ENCODE peak calls at places on chromosomes 3 and 15, in seven cellular contexts. One of them, this sample, is unnamed.

GRCh38 chr3:168117059-168117458 is 21.3 kb upstream of the GOLIM4 start:
- DNase-seq in globus pallidus: no peak
- DNase-seq in activated naive CD4-positive, alpha-beta T cell: no peak
- DNase-seq in thoracic aorta: no peak
- DNase-seq in ACHN: no peak
- DNase-seq in NCI-H1436: no peak
- DNase-seq in stimulated activated CD4-positive, alpha-beta T cell treated with anti-CD3 and anti-CD28 coated beads, TNF-alpha, amount 100 ng/mL, for 1 hour: no peak
- DNase-seq in this sample: no peak

GRCh38 chr3:170731281-170731680 is 138.7 kb downstream of the RPL22L1 start:
- DNase-seq in ACHN: no peak
- DNase-seq in NCI-H1436: no peak
- DNase-seq in thoracic aorta: no peak
- DNase-seq in activated naive CD4-positive, alpha-beta T cell: no peak
- DNase-seq in stimulated activated CD4-positive, alpha-beta T cell treated with anti-CD3 and anti-CD28 coated beads, TNF-alpha, amount 100 ng/mL, for 1 hour: no peak
- DNase-seq in globus pallidus: no peak
- DNase-seq in this sample: no peak

GRCh38 chr3:179071569-179072397 is at the start of gene ZMAT3:
- DNase-seq in NCI-H1436: peak; percentile 74
- DNase-seq in activated naive CD4-positive, alpha-beta T cell: peak; percentile 61
- DNase-seq in ACHN: peak; percentile 79
- DNase-seq in stimulated activated CD4-positive, alpha-beta T cell treated with anti-CD3 and anti-CD28 coated beads, TNF-alpha, amount 100 ng/mL, for 1 hour: peak; percentile 76
- DNase-seq in thoracic aorta: peak; percentile 61
- DNase-seq in globus pallidus: peak; percentile 89
- DNase-seq in this sample: peak; percentile 92

GRCh38 chr3:120162400-120162799 is 68.2 kb upstream of the GSK3B start:
- DNase-seq in thoracic aorta: no peak
- DNase-seq in globus pallidus: no peak
- DNase-seq in activated naive CD4-positive, alpha-beta T cell: no peak
- DNase-seq in NCI-H1436: no peak
- DNase-seq in stimulated activated CD4-positive, alpha-beta T cell treated with anti-CD3 and anti-CD28 coated beads, TNF-alpha, amount 100 ng/mL, for 1 hour: no peak
- DNase-seq in ACHN: no peak
- DNase-seq in this sample: no peak

GRCh38 chr15:64807051-64807749 is 18.2 kb downstream of the PIF1 start:
- DNase-seq in thoracic aorta: no peak
- DNase-seq in ACHN: no peak
- DNase-seq in globus pallidus: no peak
- DNase-seq in stimulated activated CD4-positive, alpha-beta T cell treated with anti-CD3 and anti-CD28 coated beads, TNF-alpha, amount 100 ng/mL, for 1 hour: no peak
- DNase-seq in activated naive CD4-positive, alpha-beta T cell: no peak
- DNase-seq in NCI-H1436: no peak
- DNase-seq in this sample: no peak

GRCh38 chr3:139745831-139746230 is 68.1 kb upstream of the NMNAT3 start:
- DNase-seq in NCI-H1436: no peak
- DNase-seq in globus pallidus: no peak
- DNase-seq in stimulated activated CD4-positive, alpha-beta T cell treated with anti-CD3 and anti-CD28 coated beads, TNF-alpha, amount 100 ng/mL, for 1 hour: no peak
- DNase-seq in ACHN: peak; percentile 60
- DNase-seq in thoracic aorta: no peak
- DNase-seq in activated naive CD4-positive, alpha-beta T cell: no peak
- DNase-seq in this sample: no peak

GRCh38 chr3:57064615-57065014 is 4.2 kb downstream of the SPATA12 start:
- DNase-seq in ACHN: no peak
- DNase-seq in NCI-H1436: no peak
- DNase-seq in activated naive CD4-positive, alpha-beta T cell: no peak
- DNase-seq in globus pallidus: no peak
- DNase-seq in thoracic aorta: no peak
- DNase-seq in stimulated activated CD4-positive, alpha-beta T cell treated with anti-CD3 and anti-CD28 coated beads, TNF-alpha, amount 100 ng/mL, for 1 hour: no peak
- DNase-seq in this sample: no peak

GRCh38 chr3:98645039-98645438 is 51.6 kb upstream of the CPOX start:
- DNase-seq in activated naive CD4-positive, alpha-beta T cell: no peak
- DNase-seq in globus pallidus: no peak
- DNase-seq in stimulated activated CD4-positive, alpha-beta T cell treated with anti-CD3 and anti-CD28 coated beads, TNF-alpha, amount 100 ng/mL, for 1 hour: no peak
- DNase-seq in thoracic aorta: no peak
- DNase-seq in ACHN: no peak
- DNase-seq in NCI-H1436: no peak
- DNase-seq in this sample: no peak

GRCh38 chr15:29925227-29926082 is 103.2 kb upstream of the TJP1 start:
- DNase-seq in stimulated activated CD4-positive, alpha-beta T cell treated with anti-CD3 and anti-CD28 coated beads, TNF-alpha, amount 100 ng/mL, for 1 hour: peak; percentile 13
- DNase-seq in NCI-H1436: no peak
- DNase-seq in globus pallidus: peak; percentile 72
- DNase-seq in activated naive CD4-positive, alpha-beta T cell: no peak
- DNase-seq in thoracic aorta: no peak
- DNase-seq in ACHN: peak; percentile 86
- DNase-seq in this sample: no peak

GRCh38 chr15:77702211-77702957 is 69.7 kb upstream of the LINGO1 start:
- DNase-seq in stimulated activated CD4-positive, alpha-beta T cell treated with anti-CD3 and anti-CD28 coated beads, TNF-alpha, amount 100 ng/mL, for 1 hour: no peak
- DNase-seq in ACHN: peak; percentile 35
- DNase-seq in NCI-H1436: no peak
- DNase-seq in globus pallidus: no peak
- DNase-seq in activated naive CD4-positive, alpha-beta T cell: no peak
- DNase-seq in thoracic aorta: no peak
- DNase-seq in this sample: no peak

GRCh38 chr15:45136378-45136764 is 6.6 kb downstream of the DUOX1 start:
- DNase-seq in ACHN: no peak
- DNase-seq in stimulated activated CD4-positive, alpha-beta T cell treated with anti-CD3 and anti-CD28 coated beads, TNF-alpha, amount 100 ng/mL, for 1 hour: no peak
- DNase-seq in activated naive CD4-positive, alpha-beta T cell: no peak
- DNase-seq in thoracic aorta: no peak
- DNase-seq in globus pallidus: no peak
- DNase-seq in NCI-H1436: no peak
- DNase-seq in this sample: no peak

GRCh38 chr3:129050556-129051295 is 9.9 kb upstream of the GP9 start:
- DNase-seq in NCI-H1436: no peak
- DNase-seq in stimulated activated CD4-positive, alpha-beta T cell treated with anti-CD3 and anti-CD28 coated beads, TNF-alpha, amount 100 ng/mL, for 1 hour: no peak
- DNase-seq in globus pallidus: no peak
- DNase-seq in thoracic aorta: no peak
- DNase-seq in ACHN: no peak
- DNase-seq in activated naive CD4-positive, alpha-beta T cell: no peak
- DNase-seq in this sample: no peak

GRCh38 chr3:90102146-90102545 is 994.7 kb downstream of the EPHA3 start:
- DNase-seq in ACHN: no peak
- DNase-seq in thoracic aorta: no peak
- DNase-seq in globus pallidus: peak; percentile 66
- DNase-seq in NCI-H1436: no peak
- DNase-seq in activated naive CD4-positive, alpha-beta T cell: no peak
- DNase-seq in stimulated activated CD4-positive, alpha-beta T cell treated with anti-CD3 and anti-CD28 coated beads, TNF-alpha, amount 100 ng/mL, for 1 hour: no peak
- DNase-seq in this sample: no peak

GRCh38 chr15:65130941-65131340 is 2.7 kb downstream of the PDCD7 start:
- DNase-seq in activated naive CD4-positive, alpha-beta T cell: no peak
- DNase-seq in globus pallidus: no peak
- DNase-seq in stimulated activated CD4-positive, alpha-beta T cell treated with anti-CD3 and anti-CD28 coated beads, TNF-alpha, amount 100 ng/mL, for 1 hour: no peak
- DNase-seq in NCI-H1436: no peak
- DNase-seq in ACHN: no peak
- DNase-seq in thoracic aorta: no peak
- DNase-seq in this sample: no peak

GRCh38 chr3:128366652-128367051 is 100.0 kb downstream of the DNAJB8 start:
- DNase-seq in thoracic aorta: no peak
- DNase-seq in globus pallidus: no peak
- DNase-seq in NCI-H1436: no peak
- DNase-seq in stimulated activated CD4-positive, alpha-beta T cell treated with anti-CD3 and anti-CD28 coated beads, TNF-alpha, amount 100 ng/mL, for 1 hour: no peak
- DNase-seq in activated naive CD4-positive, alpha-beta T cell: no peak
- DNase-seq in ACHN: no peak
- DNase-seq in this sample: no peak

GRCh38 chr3:58994746-58995330 is 55.0 kb downstream of the CFAP20DC start:
- DNase-seq in stimulated activated CD4-positive, alpha-beta T cell treated with anti-CD3 and anti-CD28 coated beads, TNF-alpha, amount 100 ng/mL, for 1 hour: no peak
- DNase-seq in NCI-H1436: peak; percentile 47
- DNase-seq in ACHN: peak; percentile 76
- DNase-seq in globus pallidus: peak; percentile 30
- DNase-seq in thoracic aorta: no peak
- DNase-seq in activated naive CD4-positive, alpha-beta T cell: no peak
- DNase-seq in this sample: peak; percentile 71

GRCh38 chr15:98035577-98036010 is 75.1 kb downstream of the ARRDC4 start:
- DNase-seq in ACHN: no peak
- DNase-seq in thoracic aorta: no peak
- DNase-seq in activated naive CD4-positive, alpha-beta T cell: no peak
- DNase-seq in NCI-H1436: no peak
- DNase-seq in stimulated activated CD4-positive, alpha-beta T cell treated with anti-CD3 and anti-CD28 coated beads, TNF-alpha, amount 100 ng/mL, for 1 hour: no peak
- DNase-seq in globus pallidus: no peak
- DNase-seq in this sample: no peak

GRCh38 chr15:24956131-24956838 is 1.5 kb downstream of the SNRPN start:
- DNase-seq in globus pallidus: peak; percentile 77
- DNase-seq in ACHN: peak; percentile 80
- DNase-seq in stimulated activated CD4-positive, alpha-beta T cell treated with anti-CD3 and anti-CD28 coated beads, TNF-alpha, amount 100 ng/mL, for 1 hour: peak; percentile 51
- DNase-seq in NCI-H1436: peak; percentile 64
- DNase-seq in thoracic aorta: peak; percentile 22
- DNase-seq in activated naive CD4-positive, alpha-beta T cell: peak; percentile 29
- DNase-seq in this sample: peak; percentile 91

GRCh38 chr3:47685037-47685436 is 96.7 kb downstream of the SMARCC1 start:
- DNase-seq in NCI-H1436: no peak
- DNase-seq in stimulated activated CD4-positive, alpha-beta T cell treated with anti-CD3 and anti-CD28 coated beads, TNF-alpha, amount 100 ng/mL, for 1 hour: no peak
- DNase-seq in ACHN: peak; percentile 3
- DNase-seq in globus pallidus: no peak
- DNase-seq in activated naive CD4-positive, alpha-beta T cell: no peak
- DNase-seq in thoracic aorta: no peak
- DNase-seq in this sample: no peak

GRCh38 chr3:74992898-74993297 is 378.4 kb upstream of the CNTN3 start:
- DNase-seq in thoracic aorta: no peak
- DNase-seq in ACHN: no peak
- DNase-seq in stimulated activated CD4-positive, alpha-beta T cell treated with anti-CD3 and anti-CD28 coated beads, TNF-alpha, amount 100 ng/mL, for 1 hour: no peak
- DNase-seq in NCI-H1436: no peak
- DNase-seq in globus pallidus: no peak
- DNase-seq in activated naive CD4-positive, alpha-beta T cell: no peak
- DNase-seq in this sample: no peak

GRCh38 chr3:163058190-163058854 is 1561.7 kb downstream of the OTOL1 start:
- DNase-seq in NCI-H1436: no peak
- DNase-seq in stimulated activated CD4-positive, alpha-beta T cell treated with anti-CD3 and anti-CD28 coated beads, TNF-alpha, amount 100 ng/mL, for 1 hour: no peak
- DNase-seq in thoracic aorta: no peak
- DNase-seq in activated naive CD4-positive, alpha-beta T cell: no peak
- DNase-seq in ACHN: no peak
- DNase-seq in globus pallidus: no peak
- DNase-seq in this sample: no peak